ENCODE peak calls at places on chromosomes 7 and 10, in six cellular contexts. One of them, this sample, is unnamed.

GRCh38 chr7:25255603-25256320 is 27.5 kb upstream of the NPVF start:
- DNase-seq in endodermal cell: no peak
- DNase-seq in H9: no peak
- DNase-seq in fibroblast of the conjunctiva: no peak
- DNase-seq in NCI-H146: no peak
- DNase-seq in cardiac septum: no peak
- DNase-seq in this sample: no peak

GRCh38 chr10:90051053-90051452 is 349.7 kb downstream of the KIF20B start:
- DNase-seq in endodermal cell: no peak
- DNase-seq in H9: no peak
- DNase-seq in fibroblast of the conjunctiva: no peak
- DNase-seq in NCI-H146: no peak
- DNase-seq in cardiac septum: no peak
- DNase-seq in this sample: no peak

GRCh38 chr7:152095771-152096170 is 70.3 kb downstream of the GALNT11 start:
- DNase-seq in endodermal cell: no peak
- DNase-seq in H9: no peak
- DNase-seq in fibroblast of the conjunctiva: no peak
- DNase-seq in NCI-H146: no peak
- DNase-seq in cardiac septum: no peak
- DNase-seq in this sample: no peak

GRCh38 chr10:63563623-63564022 is 42.4 kb downstream of the REEP3 start:
- DNase-seq in endodermal cell: no peak
- DNase-seq in H9: no peak
- DNase-seq in fibroblast of the conjunctiva: no peak
- DNase-seq in NCI-H146: no peak
- DNase-seq in cardiac septum: no peak
- DNase-seq in this sample: no peak

GRCh38 chr10:113073549-113074189 is 123.6 kb downstream of the TCF7L2 start:
- DNase-seq in endodermal cell: peak
- DNase-seq in H9: peak
- DNase-seq in fibroblast of the conjunctiva: peak
- DNase-seq in NCI-H146: no peak
- DNase-seq in cardiac septum: peak
- DNase-seq in this sample: peak

GRCh38 chr7:97005764-97006145 is 402 bp downstream of the DLX6 start:
- DNase-seq in endodermal cell: no peak
- DNase-seq in H9: no peak
- DNase-seq in fibroblast of the conjunctiva: no peak
- DNase-seq in NCI-H146: no peak
- DNase-seq in cardiac septum: no peak
- DNase-seq in this sample: peak

GRCh38 chr7:103048833-103049232 is 25.8 kb downstream of the FBXL13 start:
- DNase-seq in endodermal cell: no peak
- DNase-seq in H9: no peak
- DNase-seq in fibroblast of the conjunctiva: no peak
- DNase-seq in NCI-H146: no peak
- DNase-seq in cardiac septum: no peak
- DNase-seq in this sample: no peak

GRCh38 chr7:20350518-20350951 is 19.8 kb downstream of the ITGB8 start:
- DNase-seq in endodermal cell: no peak
- DNase-seq in H9: no peak
- DNase-seq in fibroblast of the conjunctiva: no peak
- DNase-seq in NCI-H146: no peak
- DNase-seq in cardiac septum: no peak
- DNase-seq in this sample: no peak

GRCh38 chr7:69898189-69898588 is 299.9 kb downstream of the AUTS2 start:
- DNase-seq in endodermal cell: no peak
- DNase-seq in H9: no peak
- DNase-seq in fibroblast of the conjunctiva: no peak
- DNase-seq in NCI-H146: no peak
- DNase-seq in cardiac septum: no peak
- DNase-seq in this sample: no peak

GRCh38 chr7:13179011-13179574 is 491.7 kb downstream of the ARL4A start:
- DNase-seq in endodermal cell: no peak
- DNase-seq in H9: no peak
- DNase-seq in fibroblast of the conjunctiva: no peak
- DNase-seq in NCI-H146: peak
- DNase-seq in cardiac septum: no peak
- DNase-seq in this sample: no peak

GRCh38 chr10:46035923-46036849 is 5.8 kb upstream of the NCOA4 start:
- DNase-seq in endodermal cell: peak
- DNase-seq in H9: no peak
- DNase-seq in fibroblast of the conjunctiva: no peak
- DNase-seq in NCI-H146: no peak
- DNase-seq in cardiac septum: no peak
- DNase-seq in this sample: no peak

GRCh38 chr10:93337309-93337721 is 144.8 kb downstream of the MYOF start:
- DNase-seq in endodermal cell: no peak
- DNase-seq in H9: no peak
- DNase-seq in fibroblast of the conjunctiva: no peak
- DNase-seq in NCI-H146: no peak
- DNase-seq in cardiac septum: no peak
- DNase-seq in this sample: no peak

GRCh38 chr7:106853250-106853908 is 11.7 kb upstream of the PIK3CG start:
- DNase-seq in endodermal cell: no peak
- DNase-seq in H9: no peak
- DNase-seq in fibroblast of the conjunctiva: no peak
- DNase-seq in NCI-H146: no peak
- DNase-seq in cardiac septum: no peak
- DNase-seq in this sample: no peak

GRCh38 chr10:127738512-127739424 is 1.8 kb downstream of the FOXI2 start:
- DNase-seq in endodermal cell: peak
- DNase-seq in H9: peak
- DNase-seq in fibroblast of the conjunctiva: no peak
- DNase-seq in NCI-H146: no peak
- DNase-seq in cardiac septum: no peak
- DNase-seq in this sample: no peak

GRCh38 chr7:116284390-116284789 is 74.1 kb downstream of the TES start:
- DNase-seq in endodermal cell: no peak
- DNase-seq in H9: no peak
- DNase-seq in fibroblast of the conjunctiva: no peak
- DNase-seq in NCI-H146: no peak
- DNase-seq in cardiac septum: no peak
- DNase-seq in this sample: no peak

GRCh38 chr10:95289003-95289920 is 1.5 kb downstream of the PDLIM1 start:
- DNase-seq in endodermal cell: peak
- DNase-seq in H9: peak
- DNase-seq in fibroblast of the conjunctiva: no peak
- DNase-seq in NCI-H146: peak
- DNase-seq in cardiac septum: peak
- DNase-seq in this sample: no peak

GRCh38 chr7:25881317-25881716 is 270.7 kb upstream of the NFE2L3 start:
- DNase-seq in endodermal cell: no peak
- DNase-seq in H9: no peak
- DNase-seq in fibroblast of the conjunctiva: no peak
- DNase-seq in NCI-H146: no peak
- DNase-seq in cardiac septum: no peak
- DNase-seq in this sample: no peak

GRCh38 chr7:95536656-95537311 is 51.0 kb downstream of the ASB4 start:
- DNase-seq in endodermal cell: no peak
- DNase-seq in H9: no peak
- DNase-seq in fibroblast of the conjunctiva: no peak
- DNase-seq in NCI-H146: no peak
- DNase-seq in cardiac septum: no peak
- DNase-seq in this sample: no peak

GRCh38 chr7:3459111-3459510 is 158.1 kb downstream of the SDK1 start:
- DNase-seq in endodermal cell: no peak
- DNase-seq in H9: no peak
- DNase-seq in fibroblast of the conjunctiva: no peak
- DNase-seq in NCI-H146: no peak
- DNase-seq in cardiac septum: no peak
- DNase-seq in this sample: no peak

GRCh38 chr10:117411440-117412428 is 36.5 kb upstream of the PDZD8 start:
- DNase-seq in endodermal cell: no peak
- DNase-seq in H9: no peak
- DNase-seq in fibroblast of the conjunctiva: no peak
- DNase-seq in NCI-H146: peak
- DNase-seq in cardiac septum: no peak
- DNase-seq in this sample: no peak

GRCh38 chr7:51455948-51456347 is 139.3 kb upstream of the COBL start:
- DNase-seq in endodermal cell: peak
- DNase-seq in H9: no peak
- DNase-seq in fibroblast of the conjunctiva: no peak
- DNase-seq in NCI-H146: peak
- DNase-seq in cardiac septum: no peak
- DNase-seq in this sample: no peak

GRCh38 chr10:9682812-9683211 is 1334.9 kb upstream of the CELF2 start:
- DNase-seq in endodermal cell: no peak
- DNase-seq in H9: no peak
- DNase-seq in fibroblast of the conjunctiva: no peak
- DNase-seq in NCI-H146: no peak
- DNase-seq in cardiac septum: no peak
- DNase-seq in this sample: no peak

GRCh38 chr7:95905165-95905564 is 132.8 kb downstream of the DYNC1I1 start:
- DNase-seq in endodermal cell: peak
- DNase-seq in H9: no peak
- DNase-seq in fibroblast of the conjunctiva: no peak
- DNase-seq in NCI-H146: no peak
- DNase-seq in cardiac septum: no peak
- DNase-seq in this sample: peak

GRCh38 chr10:12509016-12509793 is 159.9 kb downstream of the CAMK1D start:
- DNase-seq in endodermal cell: no peak
- DNase-seq in H9: no peak
- DNase-seq in fibroblast of the conjunctiva: no peak
- DNase-seq in NCI-H146: no peak
- DNase-seq in cardiac septum: no peak
- DNase-seq in this sample: no peak

GRCh38 chr7:104552102-104552501 is 223.7 kb downstream of the LHFPL3 start:
- DNase-seq in endodermal cell: peak
- DNase-seq in H9: peak
- DNase-seq in fibroblast of the conjunctiva: no peak
- DNase-seq in NCI-H146: no peak
- DNase-seq in cardiac septum: no peak
- DNase-seq in this sample: peak

GRCh38 chr10:129397198-129397974 is 69.7 kb upstream of the MGMT start:
- DNase-seq in endodermal cell: no peak
- DNase-seq in H9: no peak
- DNase-seq in fibroblast of the conjunctiva: no peak
- DNase-seq in NCI-H146: no peak
- DNase-seq in cardiac septum: no peak
- DNase-seq in this sample: no peak

GRCh38 chr7:28481131-28481926 is 69.0 kb downstream of the CREB5 start:
- DNase-seq in endodermal cell: no peak
- DNase-seq in H9: no peak
- DNase-seq in fibroblast of the conjunctiva: peak
- DNase-seq in NCI-H146: no peak
- DNase-seq in cardiac septum: no peak
- DNase-seq in this sample: no peak

GRCh38 chr7:55246181-55246580 is 119.0 kb upstream of the LANCL2 start:
- DNase-seq in endodermal cell: no peak
- DNase-seq in H9: no peak
- DNase-seq in fibroblast of the conjunctiva: no peak
- DNase-seq in NCI-H146: no peak
- DNase-seq in cardiac septum: no peak
- DNase-seq in this sample: no peak

GRCh38 chr10:44947356-44948152 is 12.0 kb upstream of the RASSF4 start:
- DNase-seq in endodermal cell: no peak
- DNase-seq in H9: peak
- DNase-seq in fibroblast of the conjunctiva: no peak
- DNase-seq in NCI-H146: no peak
- DNase-seq in cardiac septum: peak
- DNase-seq in this sample: no peak

GRCh38 chr7:44884553-44885393 is 557 bp downstream of the PURB start:
- DNase-seq in endodermal cell: peak
- DNase-seq in H9: peak
- DNase-seq in fibroblast of the conjunctiva: peak
- DNase-seq in NCI-H146: peak
- DNase-seq in cardiac septum: peak
- DNase-seq in this sample: peak

GRCh38 chr7:29332875-29333482 is 138.4 kb downstream of the CHN2 start:
- DNase-seq in endodermal cell: no peak
- DNase-seq in H9: no peak
- DNase-seq in fibroblast of the conjunctiva: no peak
- DNase-seq in NCI-H146: peak
- DNase-seq in cardiac septum: no peak
- DNase-seq in this sample: no peak

GRCh38 chr7:112160771-112161150 is 45.4 kb downstream of the DOCK4 start:
- DNase-seq in endodermal cell: no peak
- DNase-seq in H9: no peak
- DNase-seq in fibroblast of the conjunctiva: no peak
- DNase-seq in NCI-H146: peak
- DNase-seq in cardiac septum: no peak
- DNase-seq in this sample: no peak

This sample was measured in NCI-H460.